ENCODE peak calls at places on chromosomes 12 and 14, in five cellular contexts. One of them, this sample, is unnamed.

GRCh38 chr14:69828372-69828771 is 31.3 kb upstream of the SLC10A1 start:
- DNase-seq in MM.1S: no peak
- DNase-seq in foreskin fibroblast: no peak
- DNase-seq in kidney: no peak
- DNase-seq in BJ: no peak
- DNase-seq in this sample: no peak

GRCh38 chr14:97267509-97267908 is 470.3 kb downstream of the VRK1 start:
- DNase-seq in MM.1S: no peak
- DNase-seq in foreskin fibroblast: no peak
- DNase-seq in kidney: no peak
- DNase-seq in BJ: no peak
- DNase-seq in this sample: no peak

GRCh38 chr12:93518725-93519124 is 51.4 kb downstream of the MRPL42 start:
- DNase-seq in MM.1S: no peak
- DNase-seq in foreskin fibroblast: peak
- DNase-seq in kidney: no peak
- DNase-seq in BJ: no peak
- DNase-seq in this sample: peak

GRCh38 chr14:64502476-64503183 is 1.0 kb downstream of the ZBTB25 start:
- DNase-seq in MM.1S: peak
- DNase-seq in foreskin fibroblast: no peak
- DNase-seq in kidney: no peak
- DNase-seq in BJ: no peak
- DNase-seq in this sample: peak

GRCh38 chr14:65170768-65171251 is 68.5 kb upstream of the MAX start:
- DNase-seq in MM.1S: no peak
- DNase-seq in foreskin fibroblast: peak
- DNase-seq in kidney: no peak
- DNase-seq in BJ: no peak
- DNase-seq in this sample: peak

GRCh38 chr12:100661300-100661951 is 87.9 kb downstream of the GAS2L3 start:
- DNase-seq in MM.1S: no peak
- DNase-seq in foreskin fibroblast: no peak
- DNase-seq in kidney: no peak
- DNase-seq in BJ: no peak
- DNase-seq in this sample: no peak

GRCh38 chr14:77039285-77040058 is 11.0 kb upstream of the IRF2BPL start:
- DNase-seq in MM.1S: no peak
- DNase-seq in foreskin fibroblast: no peak
- DNase-seq in kidney: peak
- DNase-seq in BJ: no peak
- DNase-seq in this sample: peak

GRCh38 chr12:26239508-26240328 is 44.3 kb downstream of the SSPN start:
- DNase-seq in MM.1S: no peak
- DNase-seq in foreskin fibroblast: peak
- DNase-seq in kidney: peak
- DNase-seq in BJ: peak
- DNase-seq in this sample: peak

GRCh38 chr12:22276313-22276712 is 58.2 kb downstream of the ST8SIA1 start:
- DNase-seq in MM.1S: no peak
- DNase-seq in foreskin fibroblast: no peak
- DNase-seq in kidney: no peak
- DNase-seq in BJ: no peak
- DNase-seq in this sample: no peak

GRCh38 chr12:49655595-49656236 is 32.4 kb downstream of the PRPF40B start:
- DNase-seq in MM.1S: no peak
- DNase-seq in foreskin fibroblast: no peak
- DNase-seq in kidney: peak
- DNase-seq in BJ: no peak
- DNase-seq in this sample: no peak

GRCh38 chr12:64801381-64801780 is 23.1 kb upstream of the TBC1D30 start:
- DNase-seq in MM.1S: no peak
- DNase-seq in foreskin fibroblast: no peak
- DNase-seq in kidney: no peak
- DNase-seq in BJ: no peak
- DNase-seq in this sample: no peak

GRCh38 chr14:74545386-74545785 is 51.8 kb downstream of the ISCA2 start:
- DNase-seq in MM.1S: no peak
- DNase-seq in foreskin fibroblast: no peak
- DNase-seq in kidney: no peak
- DNase-seq in BJ: no peak
- DNase-seq in this sample: no peak

GRCh38 chr14:35292051-35292769 is at the start of gene PSMA6:
- DNase-seq in MM.1S: peak
- DNase-seq in foreskin fibroblast: peak
- DNase-seq in kidney: peak
- DNase-seq in BJ: peak
- DNase-seq in this sample: peak
- TF ChIP-seq CTCF in MM.1S: no peak
- TF ChIP-seq CTCF in foreskin fibroblast: no peak
- TF ChIP-seq CTCF in kidney: no peak
- TF ChIP-seq CTCF in BJ: no peak
- TF ChIP-seq CTCF in this sample: no peak

DNA sequence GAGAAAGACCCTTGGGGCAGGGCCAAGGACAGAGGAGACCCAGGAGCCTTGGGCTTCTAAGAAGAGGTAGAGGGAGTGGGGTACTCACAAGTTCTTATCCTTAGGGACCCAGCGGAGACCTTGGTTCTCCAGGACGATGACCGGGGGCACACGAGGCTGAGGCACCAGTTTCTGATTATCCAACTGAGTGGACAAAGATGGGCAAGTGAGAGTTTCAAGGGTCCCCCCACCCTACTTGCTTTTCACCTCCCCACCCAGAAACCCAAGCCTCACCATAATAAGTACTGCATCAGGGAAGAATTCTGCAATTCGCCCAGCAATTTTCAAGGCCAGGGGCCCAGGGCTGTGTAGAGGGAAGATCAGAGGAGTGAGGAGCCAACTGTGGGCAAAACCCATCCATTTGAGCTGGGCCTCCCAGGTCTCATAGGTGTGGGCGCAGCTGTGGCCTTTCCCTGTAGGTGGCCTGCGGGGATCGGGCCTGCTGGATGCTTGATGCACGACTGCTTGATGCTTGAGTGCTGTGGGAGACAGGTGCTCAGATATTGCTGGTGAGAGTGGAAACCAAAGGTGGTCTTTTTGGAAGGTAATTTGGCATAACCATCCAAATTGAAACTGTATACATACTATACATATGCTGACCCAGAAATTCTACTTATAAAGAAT is 2.0 kb downstream of the EMC9 start:
- DNase-seq in MM.1S: no peak
- DNase-seq in foreskin fibroblast: no peak
- DNase-seq in kidney: no peak
- DNase-seq in BJ: no peak
- DNase-seq in this sample: no peak
- H3K4me3 ChIP-seq in MM.1S: no peak
- H3K4me3 ChIP-seq in foreskin fibroblast: peak
- H3K4me3 ChIP-seq in kidney: no peak
- H3K4me3 ChIP-seq in BJ: peak
- H3K4me3 ChIP-seq in this sample: peak

GRCh38 chr14:89387922-89388685 is 28.9 kb downstream of the FOXN3 start:
- DNase-seq in MM.1S: no peak
- DNase-seq in foreskin fibroblast: no peak
- DNase-seq in kidney: no peak
- DNase-seq in BJ: no peak
- DNase-seq in this sample: no peak

GRCh38 chr14:89391123-89391522 is 25.9 kb downstream of the FOXN3 start:
- DNase-seq in MM.1S: no peak
- DNase-seq in foreskin fibroblast: no peak
- DNase-seq in kidney: no peak
- DNase-seq in BJ: no peak
- DNase-seq in this sample: no peak

GRCh38 chr14:89386214-89386886 is 30.7 kb downstream of the FOXN3 start:
- DNase-seq in MM.1S: no peak
- DNase-seq in foreskin fibroblast: peak
- DNase-seq in kidney: no peak
- DNase-seq in BJ: no peak
- DNase-seq in this sample: no peak

GRCh38 chr14:89391556-89391955 is 25.5 kb downstream of the FOXN3 start:
- DNase-seq in MM.1S: no peak
- DNase-seq in foreskin fibroblast: no peak
- DNase-seq in kidney: no peak
- DNase-seq in BJ: no peak
- DNase-seq in this sample: no peak

GRCh38 chr14:89388853-89389252 is 28.2 kb downstream of the FOXN3 start:
- DNase-seq in MM.1S: no peak
- DNase-seq in foreskin fibroblast: no peak
- DNase-seq in kidney: no peak
- DNase-seq in BJ: no peak
- DNase-seq in this sample: peak
- TF ChIP-seq CTCF in MM.1S: no peak
- TF ChIP-seq CTCF in foreskin fibroblast: peak
- TF ChIP-seq CTCF in kidney: no peak
- TF ChIP-seq CTCF in BJ: no peak
- TF ChIP-seq CTCF in this sample: peak

DNA sequence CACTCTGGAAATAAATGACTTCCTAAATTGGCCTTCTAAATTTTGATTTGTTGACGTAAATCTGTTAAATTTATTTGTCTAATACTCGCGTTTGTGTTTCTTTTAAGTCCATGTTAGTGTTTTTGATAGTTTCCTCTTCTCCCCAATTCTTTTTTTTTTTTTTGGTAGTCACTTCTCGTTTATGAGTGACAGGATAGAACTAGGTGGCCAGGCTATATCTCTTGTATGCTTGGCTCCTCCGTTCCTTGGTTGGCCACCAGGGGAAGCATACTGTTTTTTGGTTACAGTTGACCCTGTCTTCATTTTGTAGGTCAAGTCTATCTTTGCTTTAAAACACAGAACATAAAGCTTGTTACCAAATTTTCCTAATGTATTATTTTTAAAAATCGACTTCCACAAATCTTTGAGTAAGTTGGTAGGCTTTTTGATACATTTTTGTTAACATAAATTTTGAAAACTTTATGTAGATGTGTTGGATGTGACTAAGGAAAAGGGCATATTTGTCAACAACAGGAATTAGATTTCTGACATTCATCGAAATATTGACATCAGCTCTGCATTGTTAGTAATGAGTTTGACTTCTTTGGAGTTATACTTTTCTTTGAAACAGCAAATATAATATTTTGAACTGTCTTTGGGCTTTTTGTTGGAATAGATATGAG is 2.2 kb downstream of the RCOR1 start:
- DNase-seq in MM.1S: peak
- DNase-seq in foreskin fibroblast: peak
- DNase-seq in kidney: no peak
- DNase-seq in BJ: no peak
- DNase-seq in this sample: peak
- H3K4me3 ChIP-seq in MM.1S: peak
- H3K4me3 ChIP-seq in foreskin fibroblast: peak
- H3K4me3 ChIP-seq in kidney: peak
- H3K4me3 ChIP-seq in BJ: peak
- H3K4me3 ChIP-seq in this sample: peak

GRCh38 chr14:85960781-85961180 is 430.8 kb downstream of the FLRT2 start:
- DNase-seq in MM.1S: no peak
- DNase-seq in foreskin fibroblast: no peak
- DNase-seq in kidney: no peak
- DNase-seq in BJ: no peak
- DNase-seq in this sample: no peak

GRCh38 chr14:85963486-85963885 is 433.5 kb downstream of the FLRT2 start:
- DNase-seq in MM.1S: no peak
- DNase-seq in foreskin fibroblast: no peak
- DNase-seq in kidney: no peak
- DNase-seq in BJ: no peak
- DNase-seq in this sample: no peak

GRCh38 chr14:85959063-85959462 is 429.1 kb downstream of the FLRT2 start:
- DNase-seq in MM.1S: no peak
- DNase-seq in foreskin fibroblast: no peak
- DNase-seq in kidney: no peak
- DNase-seq in BJ: no peak
- DNase-seq in this sample: no peak

GRCh38 chr14:85958069-85958468 is 428.1 kb downstream of the FLRT2 start:
- DNase-seq in MM.1S: no peak
- DNase-seq in foreskin fibroblast: no peak
- DNase-seq in kidney: no peak
- DNase-seq in BJ: no peak
- DNase-seq in this sample: no peak
- TF ChIP-seq CTCF in MM.1S: no peak
- TF ChIP-seq CTCF in foreskin fibroblast: no peak
- TF ChIP-seq CTCF in kidney: no peak
- TF ChIP-seq CTCF in BJ: no peak
- TF ChIP-seq CTCF in this sample: no peak

GRCh38 chr12:54412348-54412747 is 6.7 kb downstream of the ITGA5 start:
- DNase-seq in MM.1S: no peak
- DNase-seq in foreskin fibroblast: no peak
- DNase-seq in kidney: no peak
- DNase-seq in BJ: no peak
- DNase-seq in this sample: no peak

GRCh38 chr12:54412786-54413185 is 6.3 kb downstream of the ITGA5 start:
- DNase-seq in MM.1S: no peak
- DNase-seq in foreskin fibroblast: no peak
- DNase-seq in kidney: no peak
- DNase-seq in BJ: no peak
- DNase-seq in this sample: no peak

GRCh38 chr12:54415223-54415929 is 3.7 kb downstream of the ITGA5 start:
- DNase-seq in MM.1S: no peak
- DNase-seq in foreskin fibroblast: no peak
- DNase-seq in kidney: no peak
- DNase-seq in BJ: no peak
- DNase-seq in this sample: no peak

GRCh38 chr12:54414191-54414525 is 4.9 kb downstream of the ITGA5 start:
- DNase-seq in MM.1S: no peak
- DNase-seq in foreskin fibroblast: no peak
- DNase-seq in kidney: no peak
- DNase-seq in BJ: no peak
- DNase-seq in this sample: no peak

DNA sequence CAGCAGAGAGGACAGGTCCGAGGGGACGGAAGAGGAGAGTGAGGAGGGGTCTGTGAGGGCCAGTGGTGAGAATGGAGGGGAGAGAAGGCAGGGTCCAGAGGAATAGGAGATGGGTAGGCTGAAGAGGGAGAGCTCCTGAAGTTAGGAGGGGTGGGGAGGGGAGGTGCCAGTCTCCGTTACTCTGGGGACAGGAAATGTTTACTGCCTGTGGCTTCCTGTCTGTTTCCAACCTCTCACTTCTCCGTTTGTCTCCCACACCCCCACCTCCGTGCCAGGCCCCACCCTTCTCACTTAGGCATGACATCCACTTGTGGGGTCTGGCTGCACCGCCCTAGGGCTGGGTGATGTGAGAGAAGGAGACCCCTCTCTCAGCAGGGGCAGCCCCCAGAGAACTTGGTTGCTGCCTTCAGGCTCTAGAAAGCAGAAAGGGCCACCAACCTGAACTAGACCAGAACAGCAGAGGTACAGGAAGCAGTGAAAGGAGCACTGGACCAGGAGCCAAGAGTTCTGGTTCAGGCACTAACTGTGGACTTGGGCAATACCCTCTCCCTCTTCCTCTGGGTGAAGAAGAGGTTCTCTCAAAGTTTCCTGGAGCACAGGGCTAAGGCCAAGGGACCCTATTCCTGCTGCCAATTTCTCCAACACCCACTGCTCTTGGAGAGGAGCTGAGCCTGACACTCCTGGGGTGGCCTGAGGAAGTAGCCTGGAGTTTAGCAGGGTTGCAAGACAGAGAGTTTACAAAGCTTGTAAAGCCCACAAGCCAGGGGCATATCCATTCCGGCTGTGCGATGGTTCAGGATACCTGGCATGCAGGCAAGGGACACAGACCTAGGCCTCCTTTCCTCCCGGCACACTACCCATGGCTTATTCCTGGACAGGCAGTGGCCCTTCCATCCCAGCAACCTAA is 5.5 kb downstream of the ITGA5 start:
- DNase-seq in MM.1S: peak
- DNase-seq in foreskin fibroblast: no peak
- DNase-seq in kidney: no peak
- DNase-seq in BJ: no peak
- DNase-seq in this sample: peak
- H3K4me3 ChIP-seq in MM.1S: no peak
- H3K4me3 ChIP-seq in foreskin fibroblast: no peak
- H3K4me3 ChIP-seq in kidney: peak
- H3K4me3 ChIP-seq in BJ: no peak
- H3K4me3 ChIP-seq in this sample: peak